ENCODE peak calls at places on chromosomes 5 and 9, in six cellular contexts. V, C, I, D, N and R are unnamed samples.

GRCh38 chr9:89598926-89599325 is 5.9 kb upstream of the GADD45G start:
- DNase-seq in V (no peak), C (no peak), I (peak), D (no peak), N (no peak), R (no peak)

GRCh38 chr5:167786871-167787568 is 504.4 kb upstream of the WWC1 start:
- DNase-seq in V (no peak), C (no peak), I (no peak), D (no peak), N (no peak), R (no peak)

GRCh38 chr5:56649569-56649968 is 165.8 kb upstream of the MAP3K1 start:
- DNase-seq in V (no peak), C (peak), I (no peak), D (no peak), N (no peak), R (no peak)

GRCh38 chr5:172622091-172623046 is 18.7 kb upstream of the NEURL1B start:
- DNase-seq in V (no peak), C (no peak), I (no peak), D (no peak), N (no peak), R (no peak)

GRCh38 chr5:138033916-138034315 is 1.0 kb upstream of the FAM13B start:
- DNase-seq in V (peak), C (no peak), I (no peak), D (no peak), N (no peak), R (no peak)

GRCh38 chr5:140108093-140109049 is 5.5 kb upstream of the PURA start:
- DNase-seq in V (peak), C (peak), I (peak), D (peak), N (no peak), R (peak)

GRCh38 chr5:65108786-65109743 is 340.3 kb downstream of the CWC27 start:
- DNase-seq in V (no peak), C (no peak), I (no peak), D (no peak), N (no peak), R (no peak)

GRCh38 chr9:111949919-111950318 is 53.3 kb downstream of the UGCG start:
- DNase-seq in V (no peak), C (no peak), I (no peak), D (no peak), N (no peak), R (no peak)

GRCh38 chr5:35112300-35112699 is 64.6 kb upstream of the AGXT2 start:
- DNase-seq in V (no peak), C (no peak), I (no peak), D (no peak), N (no peak), R (no peak)

GRCh38 chr9:13410566-13411031 is 131.1 kb upstream of the MPDZ start:
- DNase-seq in V (peak), C (no peak), I (no peak), D (no peak), N (peak), R (no peak)

GRCh38 chr5:95327211-95327610 is 42.3 kb upstream of the MCTP1 start:
- DNase-seq in V (peak), C (no peak), I (no peak), D (no peak), N (peak), R (no peak)

GRCh38 chr9:136936645-136937170 is 7.8 kb downstream of the FBXW5 start:
- DNase-seq in V (no peak), C (no peak), I (no peak), D (no peak), N (no peak), R (no peak)

GRCh38 chr9:89720721-89721660 is 116.2 kb downstream of the GADD45G start:
- DNase-seq in V (no peak), C (no peak), I (no peak), D (no peak), N (no peak), R (peak)

GRCh38 chr5:126355940-126356339 is 67.3 kb upstream of the GRAMD2B start:
- DNase-seq in V (no peak), C (no peak), I (no peak), D (no peak), N (no peak), R (no peak)

GRCh38 chr5:56429110-56429561 is 196.0 kb upstream of the ANKRD55 start:
- DNase-seq in V (no peak), C (peak), I (no peak), D (no peak), N (no peak), R (no peak)

GRCh38 chr9:77218612-77219011 is 41.3 kb downstream of the VPS13A start:
- DNase-seq in V (peak), C (no peak), I (no peak), D (no peak), N (peak), R (no peak)

DNA sequence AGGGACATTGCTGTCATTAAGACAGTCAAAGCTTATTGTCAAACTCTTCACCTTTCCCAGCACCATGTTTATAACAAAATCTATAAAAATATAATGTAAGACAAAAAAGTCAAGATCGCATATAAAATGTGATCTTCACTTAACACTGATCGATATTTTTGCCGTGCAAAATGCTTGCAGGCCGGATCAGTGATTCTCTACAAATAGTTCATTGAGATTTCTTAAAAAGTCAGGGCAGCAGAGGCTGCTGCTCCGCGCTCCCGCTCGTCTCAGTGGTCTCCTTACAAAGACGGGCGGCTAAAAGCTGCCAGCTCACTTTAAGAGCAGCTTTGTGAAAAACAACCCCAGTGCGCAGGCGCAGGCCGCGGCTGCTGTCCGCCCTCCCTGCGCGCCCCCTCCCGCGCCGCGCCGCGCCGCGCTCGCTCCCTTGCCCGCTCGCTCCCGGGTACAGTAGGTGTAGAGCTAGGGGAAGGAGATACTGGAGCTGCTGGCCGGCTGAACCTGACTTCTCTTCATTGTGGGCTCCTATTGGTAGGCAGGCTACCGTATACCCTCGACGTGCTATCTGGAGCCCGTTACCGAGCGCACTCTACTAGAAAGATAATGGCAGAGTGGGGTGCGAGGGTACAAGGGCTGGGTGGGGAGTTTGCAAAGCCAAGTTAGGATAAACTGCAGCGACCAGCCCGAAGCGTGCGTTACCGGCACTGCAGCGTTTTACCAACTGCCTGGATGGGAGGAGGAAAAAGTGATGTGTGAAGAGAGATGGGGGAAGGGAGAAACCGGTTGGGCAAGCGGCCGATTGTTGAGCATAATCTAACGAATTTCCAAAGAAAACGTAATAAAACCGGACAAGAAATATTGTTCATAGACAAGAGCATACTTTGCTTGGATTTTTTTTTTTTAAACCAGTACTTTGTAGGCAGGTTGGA is at the start of gene ARRDC3:
- DNase-seq in V (peak), C (peak), I (peak), D (peak), N (peak), R (peak)
- TF ChIP-seq CTCF in V (no peak), C (peak), I (no peak), D (peak), N (no peak), R (no peak)

GRCh38 chr5:37170856-37171255 is 78.3 kb downstream of the CPLANE1 start:
- DNase-seq in V (no peak), C (no peak), I (no peak), D (no peak), N (no peak), R (no peak)

GRCh38 chr5:37172957-37173356 is 76.2 kb downstream of the CPLANE1 start:
- DNase-seq in V (no peak), C (no peak), I (no peak), D (no peak), N (no peak), R (no peak)

DNA sequence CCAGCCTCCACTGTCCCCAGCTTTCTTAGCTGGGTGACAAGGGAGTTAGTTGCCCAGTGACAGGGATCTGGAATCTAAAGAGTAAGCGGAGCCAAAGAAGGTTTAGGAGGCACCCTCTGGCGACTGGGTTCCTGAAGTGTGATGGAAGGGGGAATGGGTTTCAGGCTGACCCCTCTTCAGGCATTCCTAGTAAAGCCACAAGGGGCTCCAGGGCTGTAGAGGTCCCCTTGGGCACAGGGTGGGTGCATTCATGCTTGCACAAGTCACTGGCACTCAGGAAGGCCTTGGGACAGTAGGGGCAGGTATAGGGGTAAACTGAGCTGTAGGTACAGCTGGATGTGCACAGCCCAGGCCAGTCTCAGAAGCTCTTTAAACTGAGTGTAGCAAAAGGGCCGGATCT is 74.2 kb downstream of the CPLANE1 start:
- DNase-seq in V (no peak), C (no peak), I (no peak), D (no peak), N (no peak), R (no peak)
- TF ChIP-seq CTCF in V (no peak), C (no peak), I (no peak), D (no peak), N (no peak), R (no peak)

DNA sequence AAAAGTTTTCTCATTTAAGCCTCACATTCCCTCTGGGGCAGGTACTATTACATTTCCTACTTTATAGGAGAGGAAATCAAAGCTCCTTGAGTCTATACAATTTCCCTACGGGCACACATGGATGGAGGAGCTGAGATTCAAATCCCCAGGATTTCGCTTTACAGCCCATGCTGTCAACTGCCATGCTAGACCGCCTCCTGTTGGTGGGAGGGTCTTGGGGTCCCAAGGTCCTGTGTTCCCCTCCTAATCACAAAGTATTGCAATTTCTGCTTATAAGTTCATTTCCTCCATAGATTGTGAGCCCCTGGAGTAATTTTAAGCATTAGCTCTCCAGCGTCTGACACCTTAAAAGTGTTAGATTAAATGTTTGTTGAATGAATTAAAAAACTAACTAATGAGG is 95.9 kb upstream of the SMARCA2 start:
- DNase-seq in V (no peak), C (no peak), I (no peak), D (no peak), N (no peak), R (no peak)
- TF ChIP-seq CTCF in V (no peak), C (no peak), I (no peak), D (no peak), N (no peak), R (no peak)

DNA sequence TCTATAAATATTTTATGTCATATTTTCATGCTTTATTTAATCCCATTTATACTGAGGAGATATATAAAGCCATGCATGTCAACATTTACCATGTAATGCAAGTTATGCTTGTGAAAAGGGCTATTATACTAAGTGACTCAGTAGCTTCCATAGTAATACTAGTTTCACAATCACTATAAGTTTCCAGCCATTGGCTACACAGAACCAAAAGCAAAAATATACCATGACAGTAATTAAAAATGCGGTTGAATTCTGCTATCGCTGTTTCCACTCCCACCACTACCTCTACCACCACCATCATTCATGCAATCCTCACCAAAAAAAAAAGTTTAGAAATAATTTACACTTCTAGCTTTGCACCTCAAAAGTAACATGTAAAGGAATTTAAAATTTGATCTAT is 60.2 kb downstream of the MLLT3 start:
- DNase-seq in V (no peak), C (no peak), I (no peak), D (no peak), N (no peak), R (no peak)
- TF ChIP-seq CTCF in V (no peak), C (no peak), I (no peak), D (no peak), N (no peak), R (no peak)

DNA sequence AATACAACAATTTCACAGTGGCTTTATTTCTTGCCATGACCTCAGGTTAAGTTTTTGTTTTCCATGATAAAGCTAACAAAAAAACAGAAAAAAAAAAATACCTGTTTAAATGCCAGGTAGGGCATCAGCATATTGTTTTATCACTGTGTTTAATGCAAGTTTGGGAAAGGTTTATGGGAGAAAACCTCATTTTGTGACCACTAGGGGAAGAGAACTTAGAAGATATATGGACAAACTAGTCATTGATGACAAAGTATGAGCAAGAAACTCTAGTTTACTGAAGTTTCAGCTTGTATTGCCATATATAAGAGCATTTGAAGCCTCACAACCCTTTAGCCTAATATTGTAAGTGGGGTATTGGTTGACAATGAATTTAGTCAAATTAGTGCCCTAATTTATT is 1431.4 kb upstream of the CDH18 start:
- DNase-seq in V (no peak), C (no peak), I (no peak), D (no peak), N (no peak), R (no peak)
- TF ChIP-seq CTCF in V (no peak), C (no peak), I (no peak), D (peak), N (no peak), R (no peak)

GRCh38 chr5:107519900-107520354 is 150.8 kb downstream of the EFNA5 start:
- DNase-seq in V (peak), C (no peak), I (no peak), D (no peak), N (peak), R (no peak)

GRCh38 chr5:107526263-107526937 is 144.3 kb downstream of the EFNA5 start:
- DNase-seq in V (no peak), C (no peak), I (no peak), D (no peak), N (no peak), R (no peak)

GRCh38 chr5:107524111-107524510 is 146.6 kb downstream of the EFNA5 start:
- DNase-seq in V (peak), C (no peak), I (no peak), D (no peak), N (no peak), R (no peak)

GRCh38 chr5:107522456-107522855 is 148.3 kb downstream of the EFNA5 start:
- DNase-seq in V (no peak), C (no peak), I (no peak), D (no peak), N (no peak), R (no peak)

DNA sequence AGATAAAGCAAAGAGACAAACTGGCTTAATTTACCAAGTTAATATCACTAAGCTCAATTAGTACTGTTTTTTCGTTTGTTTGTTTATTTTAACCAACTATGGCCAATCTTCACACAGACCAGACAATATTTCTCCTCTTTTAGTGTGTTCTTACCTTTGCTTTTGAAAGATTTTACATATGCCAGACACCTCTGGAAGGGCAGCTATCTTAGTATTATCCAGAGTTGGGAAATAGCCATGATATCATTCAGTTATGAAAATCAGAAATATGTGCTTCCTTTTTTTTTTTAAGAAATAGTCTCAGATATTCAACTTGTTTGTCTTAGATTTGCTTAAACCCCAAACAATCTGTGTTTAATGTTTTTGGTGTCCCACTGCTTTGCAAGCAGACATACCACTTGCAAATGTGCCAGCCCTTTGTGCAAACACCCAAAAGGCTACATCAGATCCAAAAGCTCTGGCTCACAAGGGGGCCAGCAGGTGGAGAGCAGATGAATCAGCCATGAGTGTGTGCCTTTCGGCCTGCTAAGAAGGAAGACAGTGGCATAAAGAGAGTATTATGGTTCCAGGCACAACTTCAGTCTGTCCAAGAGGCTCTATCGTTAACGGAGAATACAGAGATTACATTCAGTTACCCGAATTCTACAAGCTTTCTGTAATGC is 147.6 kb downstream of the EFNA5 start:
- DNase-seq in V (no peak), C (no peak), I (no peak), D (no peak), N (no peak), R (no peak)
- TF ChIP-seq CTCF in V (no peak), C (no peak), I (no peak), D (no peak), N (no peak), R (no peak)